ENCODE peak calls at places on chromosomes 16 and 17, in four cellular contexts. J, H, D and K are unnamed samples.

GRCh38 chr17:39927928-39928867 is 666 bp downstream of the LRRC3C start:
- DNase-seq in H (peak), D (peak), J (no peak), K (peak)

GRCh38 chr17:38707678-38708351 is 2.7 kb downstream of the MLLT6 start:
- DNase-seq in H (no peak), D (no peak), J (no peak), K (no peak)

GRCh38 chr17:82933006-82933310 is 93.1 kb upstream of the ZNF750 start:
- DNase-seq in D (no peak), H (no peak), J (no peak), K (no peak)

GRCh38 chr17:50021681-50022370 is 26.8 kb upstream of the DLX3 start:
- DNase-seq in D (no peak), H (no peak), J (no peak), K (peak)

GRCh38 chr16:381788-382717 is at the start of gene PGAP6:
- DNase-seq in D (no peak), J (peak), H (peak), K (no peak)

GRCh38 chr17:18319604-18320256 is 4.6 kb downstream of the SMCR8 start:
- DNase-seq in H (no peak), D (peak), J (no peak), K (peak)

GRCh38 chr16:15864939-15865338 is 8.1 kb upstream of the MYH11 start:
- DNase-seq in D (no peak), H (no peak), J (no peak), K (no peak)

GRCh38 chr17:60249517-60249826 is 99.7 kb downstream of the CA4 start:
- DNase-seq in H (no peak), D (no peak), J (no peak), K (no peak)

GRCh38 chr17:33871720-33872535 is 383.2 kb upstream of the CCL2 start:
- DNase-seq in J (no peak), H (peak), D (peak), K (peak)

GRCh38 chr17:1091885-1092284 is 87.9 kb downstream of the ABR start:
- DNase-seq in H (no peak), J (no peak), D (no peak), K (no peak)